ENCODE peak calls at places on chromosomes 5 and 9, in ten cellular contexts. X is progenitor cell of endocrine pancreas, H is amniotic stem cell, G is pulmonary artery endothelial cell, R is NCI-H1436 treated with DMSO at 0.1 percent for 48 hours, J is tibial artery, L is epithelial cell of proximal tubule, C is GM13977, Z is hepatic stellate cell, N is anterior cingulate cortex. T is an unnamed sample.

GRCh38 chr5:115372121-115372520 is 75.7 kb upstream of the CCDC112 start:
- DNase-seq in L (peak), C (no peak), Z (no peak), H (no peak), G (no peak), X (no peak), N (no peak), J (no peak), R (no peak), T (no peak)

GRCh38 chr9:93645921-93646639 is 69.7 kb downstream of the PHF2 start:
- DNase-seq in R (no peak), H (no peak), C (no peak), N (no peak), X (no peak), L (no peak), Z (no peak), J (peak), G (no peak), T (no peak)

GRCh38 chr9:108622467-108622866 is 233.3 kb downstream of the ACTL7B start:
- DNase-seq in L (no peak), G (no peak), J (no peak), H (no peak), R (no peak), Z (no peak), C (no peak), X (no peak), N (no peak), T (no peak)

GRCh38 chr9:92986175-92987110 is 39.1 kb downstream of the FGD3 start:
- DNase-seq in X (no peak), L (no peak), G (no peak), N (no peak), R (no peak), J (no peak), C (no peak), Z (no peak), H (no peak), T (peak)

GRCh38 chr5:92944903-92945629 is 636.0 kb downstream of the NR2F1-AS1 start:
- DNase-seq in G (peak), H (no peak), L (no peak), C (no peak), J (no peak), Z (peak), R (no peak), N (no peak), X (no peak), T (no peak)

GRCh38 chr5:6026766-6027165 is 351.6 kb downstream of the MED10 start:
- DNase-seq in R (no peak), N (no peak), C (no peak), G (no peak), H (no peak), L (no peak), Z (no peak), X (no peak), J (no peak), T (no peak)

GRCh38 chr9:126456802-126457547 is 130.3 kb downstream of the MVB12B start:
- DNase-seq in J (peak), Z (no peak), X (no peak), N (no peak), R (no peak), H (no peak), C (no peak), L (no peak), G (no peak), T (no peak)

GRCh38 chr9:120931278-120932085 is 4.9 kb upstream of the TRAF1 start:
- DNase-seq in J (peak), N (no peak), G (peak), C (peak), X (no peak), L (no peak), R (no peak), Z (peak), H (no peak), T (peak)

GRCh38 chr9:70043689-70044449 is at the start of gene MAMDC2:
- DNase-seq in H (no peak), J (peak), N (no peak), Z (peak), R (no peak), X (peak), L (no peak), G (no peak), C (no peak), T (no peak)

GRCh38 chr5:9370256-9370655 is 175.6 kb downstream of the SEMA5A start:
- DNase-seq in N (no peak), G (no peak), R (no peak), L (no peak), Z (no peak), H (no peak), X (no peak), C (no peak), J (no peak), T (no peak)

GRCh38 chr5:172527559-172527958 is 73.2 kb upstream of the SH3PXD2B start:
- DNase-seq in Z (no peak), R (no peak), C (no peak), G (no peak), X (no peak), L (no peak), H (no peak), J (no peak), N (no peak), T (no peak)

GRCh38 chr5:55160493-55161209 is 680 bp downstream of the GPX8 start:
- DNase-seq in R (no peak), L (peak), H (peak), N (no peak), C (no peak), J (peak), Z (peak), G (peak), X (no peak), T (no peak)

GRCh38 chr5:127813633-127814171 is 110.5 kb downstream of the CCDC192 start:
- DNase-seq in G (peak), N (no peak), Z (peak), H (peak), X (no peak), L (peak), R (no peak), C (no peak), J (no peak), T (no peak)

GRCh38 chr5:143205879-143206193 is 197.7 kb downstream of the NR3C1 start:
- DNase-seq in G (no peak), J (no peak), C (no peak), H (no peak), Z (no peak), X (no peak), N (no peak), R (no peak), L (no peak), T (no peak)

GRCh38 chr5:168219515-168220410 is 71.7 kb upstream of the WWC1 start:
- DNase-seq in N (peak), Z (peak), C (peak), R (no peak), G (peak), X (peak), H (peak), L (peak), J (no peak), T (peak)

GRCh38 chr5:133348406-133348805 is 263.9 kb downstream of the FSTL4 start:
- DNase-seq in C (no peak), H (no peak), J (no peak), L (no peak), Z (no peak), N (no peak), X (no peak), G (no peak), R (no peak), T (no peak)

GRCh38 chr9:37406603-37407401 is 15.7 kb upstream of the GRHPR start:
- DNase-seq in R (no peak), X (no peak), H (no peak), L (no peak), N (no peak), C (no peak), J (no peak), Z (no peak), G (no peak), T (no peak)

GRCh38 chr5:108266235-108266634 is 115.7 kb downstream of the FBXL17 start:
- DNase-seq in Z (no peak), C (no peak), G (no peak), L (no peak), H (no peak), X (no peak), J (no peak), N (no peak), R (no peak), T (no peak)

GRCh38 chr5:5882706-5883105 is 460.2 kb downstream of the ICE1 start:
- DNase-seq in J (no peak), C (no peak), G (no peak), Z (no peak), N (no peak), R (no peak), X (no peak), L (no peak), H (no peak), T (no peak)

GRCh38 chr9:127960410-127961165 is 20.2 kb downstream of the EEIG1 start:
- DNase-seq in H (no peak), Z (no peak), N (no peak), J (no peak), X (no peak), C (no peak), G (no peak), L (no peak), R (no peak), T (no peak)

GRCh38 chr5:621341-621761 is 9.2 kb downstream of the CEP72 start:
- DNase-seq in L (no peak), H (no peak), N (no peak), R (no peak), X (no peak), G (no peak), J (peak), Z (no peak), C (no peak), T (no peak)

GRCh38 chr5:139068060-139068459 is 130.1 kb downstream of the SIL1 start:
- DNase-seq in X (no peak), J (no peak), N (no peak), H (no peak), C (no peak), R (no peak), L (no peak), G (no peak), Z (no peak), T (no peak)

GRCh38 chr9:81344366-81344765 is 345.0 kb downstream of the TLE1 start:
- DNase-seq in N (no peak), X (no peak), J (no peak), L (no peak), H (no peak), Z (no peak), G (no peak), R (no peak), C (no peak), T (no peak)

GRCh38 chr5:150293091-150293941 is 3.7 kb upstream of the CAMK2A start:
- DNase-seq in C (no peak), R (peak), G (no peak), N (no peak), J (no peak), X (no peak), Z (no peak), H (no peak), L (no peak), T (no peak)

GRCh38 chr9:129135476-129135875 is 24.3 kb downstream of the PTPA start:
- DNase-seq in R (no peak), N (no peak), L (no peak), G (no peak), C (no peak), X (no peak), Z (no peak), H (no peak), J (no peak), T (no peak)

GRCh38 chr9:4298255-4299005 is 1.4 kb downstream of the GLIS3 start:
- DNase-seq in C (peak), G (no peak), L (no peak), R (no peak), X (peak), H (peak), Z (peak), N (no peak), J (peak), T (no peak)

GRCh38 chr5:40413747-40414146 is 266.0 kb upstream of the PTGER4 start:
- DNase-seq in Z (no peak), L (no peak), N (no peak), H (no peak), J (no peak), R (no peak), C (no peak), X (no peak), G (no peak), T (no peak)

GRCh38 chr9:95666096-95666784 is 149.5 kb upstream of the PTCH1 start:
- DNase-seq in L (no peak), R (no peak), Z (no peak), H (no peak), N (no peak), X (no peak), C (no peak), G (no peak), J (no peak), T (no peak)

GRCh38 chr9:122444366-122444765 is 33.4 kb downstream of the OR1J1 start:
- DNase-seq in G (no peak), J (no peak), R (no peak), X (no peak), Z (peak), H (peak), C (no peak), N (no peak), L (no peak), T (no peak)

GRCh38 chr9:32969270-32969669 is 32.2 kb downstream of the APTX start:
- DNase-seq in C (no peak), N (no peak), L (no peak), J (no peak), G (no peak), H (no peak), Z (peak), X (no peak), R (no peak), T (no peak)

GRCh38 chr5:76084496-76085285 is 1.5 kb downstream of the SV2C start:
- DNase-seq in J (no peak), Z (no peak), N (no peak), H (no peak), L (no peak), G (no peak), R (no peak), X (peak), C (peak), T (no peak)

GRCh38 chr9:128191406-128192046 is at the start of gene CIZ1:
- DNase-seq in H (no peak), Z (peak), X (peak), L (no peak), J (peak), N (peak), G (peak), R (no peak), C (peak), T (peak)

GRCh38 chr9:105316703-105317102 is 72.3 kb downstream of the SLC44A1 start:
- DNase-seq in N (no peak), H (no peak), C (no peak), X (no peak), J (no peak), G (no peak), R (no peak), Z (no peak), L (no peak), T (no peak)

GRCh38 chr5:67315082-67315801 is 118.6 kb upstream of the CD180 start:
- DNase-seq in H (peak), X (no peak), G (peak), R (no peak), L (peak), J (no peak), N (peak), C (no peak), Z (no peak), T (no peak)